ENCODE peak calls at places on chromosomes 7 and 10, in six cellular contexts. B, U, Q, D, W and J are unnamed samples.
A peak's percentile ranks its signal among the peaks of the same experiment; 100 is the strongest.

GRCh38 chr10:71228875-71229720 is 16.7 kb downstream of the UNC5B start:
- DNase-seq in B (no peak), U (no peak), Q (no peak), W (no peak), D (no peak), J (no peak)

GRCh38 chr10:34981834-34982233 is 108.3 kb downstream of the CUL2 start:
- DNase-seq in U (no peak), W (no peak), B (no peak), Q (no peak), D (no peak), J (no peak)

GRCh38 chr10:132167976-132168375 is 18.8 kb upstream of the DPYSL4 start:
- DNase-seq in B (no peak), Q (no peak), W (no peak), U (no peak), D (no peak), J (peak; percentile 5)

GRCh38 chr10:119331031-119331430 is 123.7 kb downstream of the GRK5 start:
- DNase-seq in Q (no peak), W (no peak), U (no peak), B (no peak), D (no peak), J (no peak)

GRCh38 chr10:92405006-92405924 is 114.3 kb downstream of the MARCHF5 start:
- DNase-seq in B (no peak), W (no peak), D (no peak), U (no peak), Q (no peak), J (no peak)

GRCh38 chr7:94056796-94057207 is 52.6 kb upstream of the BET1 start:
- DNase-seq in W (no peak), B (no peak), Q (no peak), D (peak; percentile 21), U (no peak), J (no peak)

GRCh38 chr7:29592866-29593265 is 29.2 kb downstream of the PRR15 start:
- DNase-seq in D (no peak), B (no peak), W (no peak), Q (no peak), U (no peak), J (no peak)

GRCh38 chr7:138553805-138554204 is 93.7 kb downstream of the TRIM24 start:
- DNase-seq in B (no peak), D (no peak), W (no peak), Q (no peak), U (no peak), J (no peak)

GRCh38 chr7:490461-491291 is 29.0 kb downstream of the PDGFA start:
- DNase-seq in D (no peak), B (no peak), U (no peak), Q (no peak), W (no peak), J (no peak)

GRCh38 chr10:51707821-51708424 is 8.5 kb upstream of the CSTF2T start:
- DNase-seq in W (no peak), D (no peak), B (no peak), Q (no peak), U (no peak), J (no peak)

GRCh38 chr10:111677747-111678146 is 505.8 kb downstream of the GPAM start:
- DNase-seq in W (no peak), U (no peak), Q (no peak), D (no peak), B (no peak), J (no peak)

GRCh38 chr10:75400163-75400768 is 1.3 kb downstream of the ZNF503 start:
- DNase-seq in B (peak; percentile 36), Q (no peak), U (peak; percentile 41), W (no peak), D (no peak), J (no peak)
- TF ChIP-seq JUN in B (no peak), Q (no peak), U (no peak), W (no peak), D (no peak), J (no peak)

GRCh38 chr7:90821961-90822620 is 226.0 kb downstream of the CDK14 start:
- DNase-seq in U (no peak), D (no peak), Q (no peak), W (no peak), B (no peak), J (no peak)

GRCh38 chr7:90830302-90830701 is 234.2 kb downstream of the CDK14 start:
- DNase-seq in D (no peak), W (no peak), U (no peak), Q (no peak), B (no peak), J (no peak)

GRCh38 chr7:90825779-90826178 is 229.7 kb downstream of the CDK14 start:
- DNase-seq in W (no peak), Q (no peak), D (no peak), B (no peak), U (no peak), J (no peak)

GRCh38 chr7:90828601-90829000 is 232.5 kb downstream of the CDK14 start:
- DNase-seq in B (no peak), Q (no peak), D (no peak), U (no peak), W (no peak), J (no peak)

GRCh38 chr7:90824386-90825307 is 228.5 kb downstream of the CDK14 start:
- DNase-seq in U (peak; percentile 79), D (no peak), W (no peak), B (no peak), Q (no peak), J (no peak)
- TF ChIP-seq JUN in U (no peak), D (no peak), W (no peak), B (no peak), Q (no peak), J (no peak)

GRCh38 chr10:21953585-21954057 is 49.9 kb downstream of the DNAJC1 start:
- DNase-seq in Q (peak; percentile 55), U (peak; percentile 70), W (peak; percentile 36), D (no peak), B (peak; percentile 57), J (no peak)
- TF ChIP-seq JUN in Q (no peak), U (no peak), W (no peak), D (no peak), B (no peak), J (no peak)

DNA sequence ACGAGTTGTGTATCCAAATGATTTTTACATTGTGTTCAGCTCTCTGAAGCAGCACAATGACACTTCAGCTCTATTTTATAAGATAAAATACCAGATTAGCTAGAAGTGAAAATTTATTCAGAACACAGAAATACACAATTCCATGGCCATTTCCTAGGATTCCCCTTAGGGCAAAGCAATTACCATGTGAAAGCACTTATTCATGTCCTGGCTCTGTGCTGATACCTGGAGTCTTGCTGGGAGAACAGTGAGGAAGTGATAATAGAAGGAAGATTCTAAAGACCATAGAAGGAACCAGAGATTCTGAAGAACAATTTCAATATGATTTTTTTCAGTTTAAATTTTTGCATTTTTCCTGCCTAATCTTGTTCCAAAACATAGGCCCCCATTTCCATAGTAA is 657.4 kb upstream of the ZWINT start:
- DNase-seq in D (no peak), U (no peak), W (no peak), Q (no peak), B (no peak), J (no peak)
- TF ChIP-seq JUN in D (no peak), U (no peak), W (no peak), Q (no peak), B (no peak), J (no peak)

GRCh38 chr7:121126801-121127534 is 138.5 kb downstream of the CPED1 start:
- DNase-seq in D (no peak), W (no peak), B (no peak), Q (no peak), U (peak; percentile 38), J (no peak)
- TF ChIP-seq JUN in D (no peak), W (no peak), B (no peak), Q (no peak), U (no peak), J (no peak)

DNA sequence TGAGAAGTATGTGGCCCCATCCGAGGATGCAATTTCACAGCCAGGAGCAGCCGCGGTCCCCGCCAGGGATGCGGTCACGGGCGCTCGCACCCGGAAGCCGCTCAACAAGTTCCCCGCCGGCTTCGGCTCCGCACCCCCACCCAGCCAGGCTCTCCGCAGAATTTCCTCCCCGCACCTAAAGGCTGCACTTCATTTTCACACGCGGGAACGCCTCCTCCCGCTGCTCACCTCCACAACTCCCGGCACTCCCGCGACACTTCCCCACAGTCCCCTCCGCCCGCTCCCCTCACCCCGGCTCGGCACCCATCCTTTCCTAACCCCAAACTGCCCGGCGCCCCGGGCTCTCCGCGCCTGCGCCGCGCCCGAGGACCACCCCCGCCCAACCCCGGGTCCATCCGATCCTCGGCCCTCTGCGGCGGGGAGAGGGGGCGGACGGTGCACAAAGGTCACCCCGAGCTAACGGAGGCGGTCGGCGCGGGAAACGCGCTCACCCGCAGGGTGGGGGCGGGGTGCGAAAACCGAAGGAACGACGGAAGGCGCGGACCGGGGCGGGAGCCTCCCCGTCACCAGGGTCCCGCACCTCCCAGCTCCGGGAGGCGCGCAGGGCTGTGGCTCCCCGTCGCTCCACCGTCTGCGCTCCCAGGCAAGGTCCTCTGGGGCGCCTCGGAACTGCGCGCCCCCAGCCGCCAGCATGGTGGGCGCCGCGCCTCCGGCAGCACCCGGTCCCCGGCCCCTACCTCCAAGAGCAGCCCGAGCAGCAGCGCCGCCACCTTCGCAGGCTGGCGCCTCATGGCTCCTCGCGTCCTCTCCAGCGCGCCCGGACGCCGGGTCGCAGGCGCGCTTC is 546 bp downstream of the VOPP1 start:
- DNase-seq in W (peak; percentile 34), B (peak; percentile 71), Q (peak; percentile 72), D (no peak), U (peak; percentile 34), J (peak; percentile 57)
- TF ChIP-seq JUN in W (no peak), B (no peak), Q (no peak), D (no peak), U (no peak), J (no peak)

GRCh38 chr7:26035552-26035951 is 116.4 kb upstream of the NFE2L3 start:
- DNase-seq in Q (no peak), U (no peak), W (no peak), B (no peak), D (no peak), J (no peak)
- TF ChIP-seq JUN in Q (no peak), U (no peak), W (no peak), B (no peak), D (no peak), J (no peak)

GRCh38 chr10:116829711-116830110 is 19.6 kb upstream of the ENO4 start:
- DNase-seq in W (no peak), U (no peak), D (no peak), Q (no peak), B (no peak), J (no peak)
- TF ChIP-seq JUN in W (no peak), U (no peak), D (no peak), Q (no peak), B (no peak), J (no peak)

GRCh38 chr10:15742831-15743230 is 23.1 kb upstream of the ITGA8 start:
- DNase-seq in D (no peak), Q (no peak), B (no peak), W (no peak), U (no peak), J (no peak)
- TF ChIP-seq JUN in D (no peak), Q (no peak), B (no peak), W (no peak), U (no peak), J (no peak)

DNA sequence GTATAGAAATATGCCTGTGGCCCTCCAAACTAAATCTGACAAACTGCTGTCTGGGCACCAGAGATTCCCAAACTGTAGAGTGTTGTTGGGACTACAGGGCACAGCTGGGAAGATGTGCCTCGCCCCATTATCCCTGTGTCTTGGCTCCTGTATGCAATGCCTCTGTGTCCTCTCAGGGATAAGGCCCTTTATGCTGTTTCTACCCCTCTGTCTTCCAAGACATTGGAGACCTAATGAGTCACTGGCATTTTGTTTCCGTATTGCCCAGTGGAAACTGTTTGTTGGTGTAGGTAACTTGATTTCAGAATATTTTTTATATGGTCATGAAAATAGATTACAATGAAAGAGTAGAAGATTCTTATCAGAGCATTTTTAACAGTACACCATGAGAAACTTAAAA is 183.2 kb downstream of the GLI3 start:
- DNase-seq in W (no peak), B (no peak), D (no peak), U (no peak), Q (no peak), J (no peak)
- TF ChIP-seq JUN in W (no peak), B (no peak), D (no peak), U (no peak), Q (no peak), J (no peak)